ENCODE peak calls at places on chromosome 3, in six cellular contexts. V, U, X, E, O and C are unnamed samples.

GRCh38 chr3:88921986-88922385 is 185.4 kb upstream of the EPHA3 start:
- DNase-seq in V (no peak), U (no peak), X (no peak), E (no peak), O (no peak), C (no peak)

GRCh38 chr3:39811561-39811960 is 2.2 kb downstream of the MYRIP start:
- DNase-seq in V (no peak), U (no peak), X (no peak), E (no peak), O (no peak), C (no peak)

GRCh38 chr3:40899286-40899712 is 300.0 kb upstream of the CTNNB1 start:
- DNase-seq in V (no peak), U (no peak), X (peak), E (no peak), O (no peak), C (peak)

GRCh38 chr3:130354430-130354829 is 9.0 kb downstream of the COL6A5 start:
- DNase-seq in V (no peak), U (no peak), X (no peak), E (no peak), O (no peak), C (no peak)

GRCh38 chr3:20914260-20914659 is 728.3 kb upstream of the SGO1 start:
- DNase-seq in V (no peak), U (no peak), X (no peak), E (no peak), O (no peak), C (no peak)

GRCh38 chr3:35829499-35829898 is 190.2 kb downstream of the ARPP21 start:
- DNase-seq in V (no peak), U (no peak), X (no peak), E (no peak), O (no peak), C (no peak)

GRCh38 chr3:115862824-115863223 is 239.5 kb downstream of the GAP43 start:
- DNase-seq in V (no peak), U (no peak), X (no peak), E (no peak), O (no peak), C (no peak)

GRCh38 chr3:110859340-110859739 is 212.3 kb upstream of the NECTIN3 start:
- DNase-seq in V (no peak), U (no peak), X (no peak), E (no peak), O (no peak), C (no peak)

GRCh38 chr3:156620260-156620659 is 54.1 kb upstream of the TIPARP start:
- DNase-seq in V (no peak), U (no peak), X (peak), E (peak), O (no peak), C (no peak)

GRCh38 chr3:127585163-127585812 is 5.2 kb downstream of the TPRA1 start:
- DNase-seq in V (no peak), U (no peak), X (peak), E (no peak), O (no peak), C (no peak)

GRCh38 chr3:105365536-105366301 is 990 bp upstream of the ALCAM start:
- DNase-seq in V (no peak), U (no peak), X (peak), E (peak), O (no peak), C (no peak)

GRCh38 chr3:179506792-179507191 is 55.5 kb upstream of the GNB4 start:
- DNase-seq in V (no peak), U (no peak), X (no peak), E (no peak), O (no peak), C (no peak)

GRCh38 chr3:27720029-27720518 is 2.0 kb downstream of the EOMES start:
- DNase-seq in V (no peak), U (no peak), X (no peak), E (no peak), O (no peak), C (no peak)

GRCh38 chr3:168162172-168162571 is 66.4 kb upstream of the GOLIM4 start:
- DNase-seq in V (no peak), U (no peak), X (no peak), E (no peak), O (no peak), C (no peak)

GRCh38 chr3:149407898-149408297 is 30.4 kb upstream of the TM4SF1 start:
- DNase-seq in V (no peak), U (no peak), X (no peak), E (no peak), O (no peak), C (no peak)

GRCh38 chr3:126573492-126574117 is 14.9 kb upstream of the C3orf22 start:
- DNase-seq in V (no peak), U (no peak), X (no peak), E (no peak), O (no peak), C (no peak)

GRCh38 chr3:189690237-189690636 is 59.0 kb downstream of the TP63 start:
- DNase-seq in V (no peak), U (no peak), X (no peak), E (no peak), O (no peak), C (no peak)

GRCh38 chr3:118842147-118842863 is 192.3 kb downstream of the IGSF11 start:
- DNase-seq in V (no peak), U (no peak), X (peak), E (no peak), O (no peak), C (no peak)